ENCODE peak calls at places on chromosome 11, in five cellular contexts. One of them, this sample, is unnamed.
A peak's percentile ranks its signal among the peaks of the same experiment; 100 is the strongest.

GRCh38 chr11:130548491-130548833 is 100.0 kb downstream of the ADAMTS15 start:
- DNase-seq in lung: no peak
- DNase-seq in H1: no peak
- DNase-seq in PC-9: no peak
- DNase-seq in cardiac muscle cell: no peak
- DNase-seq in this sample: no peak

GRCh38 chr11:28836285-28837081 is 728.3 kb downstream of the METTL15 start:
- DNase-seq in cardiac muscle cell: peak; percentile 95
- DNase-seq in lung: no peak
- DNase-seq in PC-9: peak; percentile 35
- DNase-seq in H1: no peak
- DNase-seq in this sample: no peak

GRCh38 chr11:118295834-118296454 is 8.6 kb upstream of the CD3E start:
- DNase-seq in cardiac muscle cell: peak; percentile 41
- DNase-seq in H1: no peak
- DNase-seq in lung: no peak
- DNase-seq in PC-9: peak; percentile 93
- DNase-seq in this sample: peak; percentile 59

GRCh38 chr11:15815246-15816209 is 540.8 kb downstream of the SOX6 start:
- DNase-seq in lung: peak; percentile 5
- DNase-seq in cardiac muscle cell: peak; percentile 77
- DNase-seq in H1: no peak
- DNase-seq in PC-9: no peak
- DNase-seq in this sample: no peak

GRCh38 chr11:14653090-14653489 is 9.5 kb downstream of the PDE3B start:
- DNase-seq in H1: no peak
- DNase-seq in PC-9: no peak
- DNase-seq in cardiac muscle cell: no peak
- DNase-seq in lung: no peak
- DNase-seq in this sample: no peak

GRCh38 chr11:123180166-123180565 is 14.9 kb downstream of the CLMP start:
- DNase-seq in cardiac muscle cell: peak; percentile 74
- DNase-seq in lung: no peak
- DNase-seq in H1: no peak
- DNase-seq in PC-9: peak; percentile 82
- DNase-seq in this sample: no peak

GRCh38 chr11:30533445-30533947 is 52.7 kb downstream of the MPPED2 start:
- DNase-seq in lung: no peak
- DNase-seq in cardiac muscle cell: no peak
- DNase-seq in PC-9: no peak
- DNase-seq in H1: no peak
- DNase-seq in this sample: no peak

GRCh38 chr11:34151916-34152845 is 46.8 kb downstream of the NAT10 start:
- DNase-seq in cardiac muscle cell: no peak
- DNase-seq in lung: no peak
- DNase-seq in PC-9: no peak
- DNase-seq in H1: no peak
- DNase-seq in this sample: no peak

GRCh38 chr11:818396-819128 is at the start of gene PNPLA2:
- DNase-seq in cardiac muscle cell: peak; percentile 78
- DNase-seq in PC-9: peak; percentile 79
- DNase-seq in lung: peak; percentile 74
- DNase-seq in H1: peak; percentile 69
- DNase-seq in this sample: no peak

GRCh38 chr11:117064275-117064674 is 34.0 kb downstream of the SIK3 start:
- DNase-seq in cardiac muscle cell: peak; percentile 59
- DNase-seq in lung: no peak
- DNase-seq in PC-9: peak; percentile 78
- DNase-seq in H1: no peak
- DNase-seq in this sample: no peak

GRCh38 chr11:117182551-117182935 is 4.0 kb downstream of the SIDT2 start:
- DNase-seq in H1: no peak
- DNase-seq in PC-9: no peak
- DNase-seq in lung: no peak
- DNase-seq in cardiac muscle cell: no peak
- DNase-seq in this sample: no peak

GRCh38 chr11:104095791-104096190 is 59.4 kb downstream of the DDI1 start:
- DNase-seq in PC-9: no peak
- DNase-seq in H1: no peak
- DNase-seq in cardiac muscle cell: peak; percentile 24
- DNase-seq in lung: no peak
- DNase-seq in this sample: no peak

GRCh38 chr11:68431984-68432600 is 28.5 kb upstream of the PPP6R3 start:
- DNase-seq in lung: no peak
- DNase-seq in PC-9: no peak
- DNase-seq in cardiac muscle cell: no peak
- DNase-seq in H1: no peak
- DNase-seq in this sample: no peak

GRCh38 chr11:117212697-117213355 is 13.7 kb downstream of the TAGLN start:
- DNase-seq in PC-9: no peak
- DNase-seq in cardiac muscle cell: no peak
- DNase-seq in H1: no peak
- DNase-seq in lung: no peak
- DNase-seq in this sample: no peak

GRCh38 chr11:76224461-76225121 is 18.3 kb upstream of the WNT11 start:
- DNase-seq in H1: no peak
- DNase-seq in lung: no peak
- DNase-seq in cardiac muscle cell: no peak
- DNase-seq in PC-9: no peak
- DNase-seq in this sample: no peak

GRCh38 chr11:126157326-126158030 is 54.0 kb downstream of the RPUSD4 start:
- DNase-seq in cardiac muscle cell: no peak
- DNase-seq in lung: no peak
- DNase-seq in PC-9: no peak
- DNase-seq in H1: no peak
- DNase-seq in this sample: no peak

GRCh38 chr11:844693-845644 is 2.3 kb downstream of the TSPAN4 start:
- DNase-seq in H1: peak; percentile 89
- DNase-seq in PC-9: no peak
- DNase-seq in cardiac muscle cell: peak; percentile 98
- DNase-seq in lung: peak; percentile 94
- DNase-seq in this sample: no peak

GRCh38 chr11:57321388-57321995 is 3.3 kb downstream of the TNKS1BP1 start:
- DNase-seq in cardiac muscle cell: no peak
- DNase-seq in lung: no peak
- DNase-seq in H1: no peak
- DNase-seq in PC-9: no peak
- DNase-seq in this sample: no peak

GRCh38 chr11:12066799-12067508 is 43.4 kb upstream of the MICAL2 start:
- DNase-seq in H1: no peak
- DNase-seq in cardiac muscle cell: peak; percentile 49
- DNase-seq in PC-9: peak; percentile 85
- DNase-seq in lung: peak; percentile 66
- DNase-seq in this sample: no peak

GRCh38 chr11:45543808-45544422 is 121.5 kb downstream of the CHST1 start:
- DNase-seq in cardiac muscle cell: peak; percentile 62
- DNase-seq in lung: no peak
- DNase-seq in PC-9: no peak
- DNase-seq in H1: peak; percentile 77
- DNase-seq in this sample: no peak

GRCh38 chr11:102268083-102268984 is 49.0 kb upstream of the BIRC3 start:
- DNase-seq in PC-9: peak; percentile 96
- DNase-seq in H1: peak; percentile 88
- DNase-seq in cardiac muscle cell: peak; percentile 77
- DNase-seq in lung: peak; percentile 88
- DNase-seq in this sample: peak; percentile 83

GRCh38 chr11:93936416-93936815 is 84.7 kb upstream of the HEPHL1 start:
- DNase-seq in lung: no peak
- DNase-seq in cardiac muscle cell: no peak
- DNase-seq in PC-9: no peak
- DNase-seq in H1: no peak
- DNase-seq in this sample: no peak

GRCh38 chr11:106242723-106243405 is 165.4 kb downstream of the AASDHPPT start:
- DNase-seq in cardiac muscle cell: peak; percentile 19
- DNase-seq in lung: no peak
- DNase-seq in PC-9: no peak
- DNase-seq in H1: no peak
- DNase-seq in this sample: no peak

GRCh38 chr11:130037881-130038601 is 31.7 kb upstream of the APLP2 start:
- DNase-seq in lung: no peak
- DNase-seq in PC-9: no peak
- DNase-seq in cardiac muscle cell: peak; percentile 63
- DNase-seq in H1: no peak
- DNase-seq in this sample: no peak

GRCh38 chr11:75719089-75719638 is 1.5 kb downstream of the MOGAT2 start:
- DNase-seq in lung: no peak
- DNase-seq in cardiac muscle cell: no peak
- DNase-seq in PC-9: no peak
- DNase-seq in H1: no peak
- DNase-seq in this sample: no peak

GRCh38 chr11:26720003-26720402 is 1.9 kb downstream of the SLC5A12 start:
- DNase-seq in cardiac muscle cell: no peak
- DNase-seq in lung: no peak
- DNase-seq in H1: no peak
- DNase-seq in PC-9: no peak
- DNase-seq in this sample: no peak

GRCh38 chr11:119739021-119739703 is 10.2 kb upstream of the NECTIN1 start:
- DNase-seq in cardiac muscle cell: no peak
- DNase-seq in PC-9: no peak
- DNase-seq in lung: no peak
- DNase-seq in H1: no peak
- DNase-seq in this sample: no peak

GRCh38 chr11:128684582-128685382 is 9.1 kb upstream of the FLI1 start:
- DNase-seq in H1: peak; percentile 70
- DNase-seq in PC-9: no peak
- DNase-seq in cardiac muscle cell: no peak
- DNase-seq in lung: no peak
- DNase-seq in this sample: no peak

GRCh38 chr11:64644348-64645242 is 53.6 kb downstream of the SLC22A12 start:
- DNase-seq in lung: no peak
- DNase-seq in cardiac muscle cell: peak; percentile 21
- DNase-seq in PC-9: no peak
- DNase-seq in H1: peak; percentile 67
- DNase-seq in this sample: no peak

GRCh38 chr11:66292543-66293332 is 1.0 kb downstream of the TMEM151A start:
- DNase-seq in cardiac muscle cell: no peak
- DNase-seq in PC-9: no peak
- DNase-seq in lung: no peak
- DNase-seq in H1: peak; percentile 47
- DNase-seq in this sample: no peak

GRCh38 chr11:90363739-90364138 is 140.9 kb upstream of the CHORDC1 start:
- DNase-seq in cardiac muscle cell: no peak
- DNase-seq in PC-9: no peak
- DNase-seq in H1: no peak
- DNase-seq in lung: no peak
- DNase-seq in this sample: no peak

GRCh38 chr11:40842750-40843339 is 616.6 kb downstream of the LRRC4C start:
- DNase-seq in lung: no peak
- DNase-seq in H1: no peak
- DNase-seq in cardiac muscle cell: no peak
- DNase-seq in PC-9: no peak
- DNase-seq in this sample: no peak

GRCh38 chr11:1072821-1073231 is 1.8 kb upstream of the MUC2 start:
- DNase-seq in H1: peak; percentile 39
- DNase-seq in PC-9: no peak
- DNase-seq in cardiac muscle cell: no peak
- DNase-seq in lung: no peak
- DNase-seq in this sample: no peak

GRCh38 chr11:22703561-22703960 is 37.1 kb downstream of the GAS2 start:
- DNase-seq in lung: no peak
- DNase-seq in cardiac muscle cell: peak; percentile 2
- DNase-seq in H1: no peak
- DNase-seq in PC-9: no peak
- DNase-seq in this sample: no peak

GRCh38 chr11:11672764-11673163 is 51.0 kb upstream of the GALNT18 start:
- DNase-seq in cardiac muscle cell: peak; percentile 35
- DNase-seq in PC-9: no peak
- DNase-seq in H1: no peak
- DNase-seq in lung: no peak
- DNase-seq in this sample: no peak

GRCh38 chr11:118214210-118214914 is 10.4 kb downstream of the JAML start:
- DNase-seq in lung: peak; percentile 41
- DNase-seq in H1: no peak
- DNase-seq in cardiac muscle cell: no peak
- DNase-seq in PC-9: no peak
- DNase-seq in this sample: no peak

GRCh38 chr11:1099519-1100355 is 25.1 kb downstream of the MUC2 start:
- DNase-seq in cardiac muscle cell: no peak
- DNase-seq in PC-9: no peak
- DNase-seq in lung: no peak
- DNase-seq in H1: no peak
- DNase-seq in this sample: no peak

DNA sequence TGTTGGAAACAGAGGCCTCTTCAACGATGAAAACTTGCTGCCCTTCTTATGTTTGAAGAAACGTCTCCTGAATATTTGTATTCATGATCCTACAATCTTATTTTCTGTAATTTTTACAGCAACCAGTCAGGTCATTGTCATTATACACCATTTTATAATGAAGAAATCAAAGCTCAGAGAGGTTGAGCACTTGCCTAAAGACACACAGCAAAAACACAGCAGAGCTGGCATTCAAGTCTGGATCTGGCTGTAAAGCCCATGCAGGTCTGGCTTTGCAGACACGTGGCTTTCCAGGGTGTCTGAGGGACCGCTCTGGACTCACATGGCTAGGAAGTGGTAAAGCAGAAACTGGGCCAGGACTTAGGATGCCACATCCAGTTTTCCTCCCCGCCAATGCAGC is 15.8 kb upstream of the ALX4 start:
- DNase-seq in PC-9: no peak
- DNase-seq in lung: no peak
- DNase-seq in cardiac muscle cell: no peak
- DNase-seq in H1: no peak
- DNase-seq in this sample: no peak
- H3K27me3 ChIP-seq in PC-9: peaks cover 94% of the 10 kb centered on the region
- H3K27me3 ChIP-seq in lung: peaks cover 5% of the 10 kb centered on the region
- H3K27me3 ChIP-seq in cardiac muscle cell: peaks cover 100% of the 10 kb centered on the region
- H3K27me3 ChIP-seq in H1: peaks cover 75% of the 10 kb centered on the region
- H3K27me3 ChIP-seq in this sample: peaks cover 18% of the 10 kb centered on the region

GRCh38 chr11:19134004-19134403 is 17.0 kb downstream of the ZDHHC13 start:
- DNase-seq in cardiac muscle cell: no peak
- DNase-seq in H1: no peak
- DNase-seq in lung: no peak
- DNase-seq in PC-9: no peak
- DNase-seq in this sample: no peak
- H3K9me3 ChIP-seq in cardiac muscle cell: peaks cover 3% of the 10 kb centered on the region
- H3K9me3 ChIP-seq in H1: peaks cover 30% of the 10 kb centered on the region
- H3K9me3 ChIP-seq in lung: no peaks in the 10 kb centered on the region
- H3K9me3 ChIP-seq in PC-9: peaks cover 45% of the 10 kb centered on the region
- H3K9me3 ChIP-seq in this sample: no peaks in the 10 kb centered on the region

GRCh38 chr11:19775622-19776021 is 63.0 kb downstream of the NAV2 start:
- DNase-seq in lung: no peak
- DNase-seq in cardiac muscle cell: no peak
- DNase-seq in PC-9: no peak
- DNase-seq in H1: no peak
- DNase-seq in this sample: no peak
- H3K27me3 ChIP-seq in lung: no peaks in the 10 kb centered on the region
- H3K27me3 ChIP-seq in cardiac muscle cell: peaks cover 97% of the 10 kb centered on the region
- H3K27me3 ChIP-seq in PC-9: no peaks in the 10 kb centered on the region
- H3K27me3 ChIP-seq in H1: no peaks in the 10 kb centered on the region
- H3K27me3 ChIP-seq in this sample: peaks cover 6% of the 10 kb centered on the region

DNA sequence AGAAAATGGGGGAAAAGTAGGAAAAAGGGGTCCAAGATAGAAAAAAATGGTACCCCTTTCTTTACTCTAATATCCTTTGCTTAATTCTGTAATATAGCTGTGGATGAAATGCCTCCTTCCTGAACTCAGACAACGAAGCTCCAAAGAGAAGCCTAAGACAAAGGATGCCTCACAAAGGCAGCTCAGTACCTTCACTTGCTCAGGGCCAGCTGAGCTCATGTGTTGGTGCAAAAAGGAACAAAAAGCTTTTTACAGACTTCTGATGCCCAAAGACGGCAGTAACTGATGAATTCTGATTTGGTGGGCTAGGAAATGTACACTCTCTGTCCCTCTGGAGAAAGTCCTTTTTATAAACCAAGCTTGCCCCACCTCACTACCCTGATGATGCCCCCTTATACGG is 77.5 kb downstream of the DENND5A start:
- DNase-seq in PC-9: no peak
- DNase-seq in H1: no peak
- DNase-seq in lung: no peak
- DNase-seq in cardiac muscle cell: no peak
- DNase-seq in this sample: no peak
- H3K9me3 ChIP-seq in PC-9: no peaks in the 10 kb centered on the region
- H3K9me3 ChIP-seq in H1: peaks cover 20% of the 10 kb centered on the region
- H3K9me3 ChIP-seq in lung: no peaks in the 10 kb centered on the region
- H3K9me3 ChIP-seq in cardiac muscle cell: no peaks in the 10 kb centered on the region
- H3K9me3 ChIP-seq in this sample: no peaks in the 10 kb centered on the region